ENCODE peak calls at places on chromosome 11, in six cellular contexts. One of them, this sample, is unnamed.

GRCh38 chr11:5600374-5600851 is 4.0 kb downstream of the TRIM6 start:
- DNase-seq in HFFc6: peak; percentile 25
- DNase-seq in stomach: peak; percentile 77
- DNase-seq in PC-3: peak; percentile 72
- DNase-seq in CD8-positive, alpha-beta T cell: peak; percentile 67
- DNase-seq in neural progenitor cell: peak; percentile 90
- DNase-seq in this sample: peak; percentile 81

GRCh38 chr11:104151404-104152204 is 12.3 kb downstream of the PDGFD start:
- DNase-seq in HFFc6: peak; percentile 13
- DNase-seq in stomach: no peak
- DNase-seq in PC-3: peak; percentile 48
- DNase-seq in CD8-positive, alpha-beta T cell: no peak
- DNase-seq in neural progenitor cell: no peak
- DNase-seq in this sample: peak; percentile 39

GRCh38 chr11:41413843-41414242 is 45.6 kb downstream of the LRRC4C start:
- DNase-seq in HFFc6: no peak
- DNase-seq in stomach: no peak
- DNase-seq in PC-3: no peak
- DNase-seq in CD8-positive, alpha-beta T cell: no peak
- DNase-seq in neural progenitor cell: no peak
- DNase-seq in this sample: no peak

GRCh38 chr11:64062185-64063039 is 26.7 kb downstream of the FLRT1 start:
- DNase-seq in HFFc6: no peak
- DNase-seq in stomach: no peak
- DNase-seq in PC-3: no peak
- DNase-seq in CD8-positive, alpha-beta T cell: no peak
- DNase-seq in neural progenitor cell: no peak
- DNase-seq in this sample: no peak

GRCh38 chr11:113174862-113175261 is 139.5 kb upstream of the TTC12 start:
- DNase-seq in HFFc6: no peak
- DNase-seq in stomach: no peak
- DNase-seq in PC-3: no peak
- DNase-seq in CD8-positive, alpha-beta T cell: no peak
- DNase-seq in neural progenitor cell: no peak
- DNase-seq in this sample: no peak

GRCh38 chr11:12746593-12747097 is 72.4 kb downstream of the TEAD1 start:
- DNase-seq in HFFc6: peak; percentile 53
- DNase-seq in stomach: no peak
- DNase-seq in PC-3: peak; percentile 14
- DNase-seq in CD8-positive, alpha-beta T cell: no peak
- DNase-seq in neural progenitor cell: peak; percentile 93
- DNase-seq in this sample: peak; percentile 82

GRCh38 chr11:94139421-94139820 is 10.8 kb downstream of the PANX1 start:
- DNase-seq in HFFc6: no peak
- DNase-seq in stomach: no peak
- DNase-seq in PC-3: no peak
- DNase-seq in CD8-positive, alpha-beta T cell: no peak
- DNase-seq in neural progenitor cell: peak; percentile 84
- DNase-seq in this sample: no peak

GRCh38 chr11:103109818-103110388 is 677 bp downstream of the DYNC2H1 start:
- DNase-seq in HFFc6: no peak
- DNase-seq in stomach: no peak
- DNase-seq in PC-3: no peak
- DNase-seq in CD8-positive, alpha-beta T cell: no peak
- DNase-seq in neural progenitor cell: peak; percentile 20
- DNase-seq in this sample: no peak

GRCh38 chr11:127843483-127844396 is 743.6 kb downstream of the ETS1 start:
- DNase-seq in HFFc6: peak; percentile 62
- DNase-seq in stomach: peak; percentile 67
- DNase-seq in PC-3: peak; percentile 82
- DNase-seq in CD8-positive, alpha-beta T cell: peak; percentile 58
- DNase-seq in neural progenitor cell: peak; percentile 92
- DNase-seq in this sample: peak; percentile 61

GRCh38 chr11:126007263-126007662 is 55.4 kb downstream of the CDON start:
- DNase-seq in HFFc6: peak; percentile 25
- DNase-seq in stomach: no peak
- DNase-seq in PC-3: peak; percentile 67
- DNase-seq in CD8-positive, alpha-beta T cell: no peak
- DNase-seq in neural progenitor cell: no peak
- DNase-seq in this sample: peak; percentile 68

GRCh38 chr11:14444441-14445189 is 55.0 kb downstream of the COPB1 start:
- DNase-seq in HFFc6: no peak
- DNase-seq in stomach: no peak
- DNase-seq in PC-3: no peak
- DNase-seq in CD8-positive, alpha-beta T cell: no peak
- DNase-seq in neural progenitor cell: no peak
- DNase-seq in this sample: no peak

GRCh38 chr11:7046474-7046873 is 26.2 kb downstream of the NLRP14 start:
- DNase-seq in HFFc6: peak; percentile 36
- DNase-seq in stomach: no peak
- DNase-seq in PC-3: no peak
- DNase-seq in CD8-positive, alpha-beta T cell: no peak
- DNase-seq in neural progenitor cell: no peak
- DNase-seq in this sample: peak; percentile 25

GRCh38 chr11:118908931-118909618 is 16.7 kb downstream of the BCL9L start:
- DNase-seq in HFFc6: peak; percentile 81
- DNase-seq in stomach: peak; percentile 72
- DNase-seq in PC-3: peak; percentile 76
- DNase-seq in CD8-positive, alpha-beta T cell: peak; percentile 54
- DNase-seq in neural progenitor cell: peak; percentile 88
- DNase-seq in this sample: no peak

GRCh38 chr11:105829084-105829483 is 193.0 kb downstream of the MSANTD4 start:
- DNase-seq in HFFc6: no peak
- DNase-seq in stomach: no peak
- DNase-seq in PC-3: no peak
- DNase-seq in CD8-positive, alpha-beta T cell: no peak
- DNase-seq in neural progenitor cell: no peak
- DNase-seq in this sample: no peak

GRCh38 chr11:59923813-59924212 is 14.4 kb upstream of the OOSP1 start:
- DNase-seq in HFFc6: no peak
- DNase-seq in stomach: no peak
- DNase-seq in PC-3: no peak
- DNase-seq in CD8-positive, alpha-beta T cell: no peak
- DNase-seq in neural progenitor cell: no peak
- DNase-seq in this sample: no peak

GRCh38 chr11:86938900-86939880 is 16.0 kb downstream of the FZD4 start:
- DNase-seq in HFFc6: peak; percentile 60
- DNase-seq in stomach: no peak
- DNase-seq in PC-3: peak; percentile 83
- DNase-seq in CD8-positive, alpha-beta T cell: no peak
- DNase-seq in neural progenitor cell: peak; percentile 58
- DNase-seq in this sample: peak; percentile 65

GRCh38 chr11:72431846-72432245 is 2.5 kb downstream of the CLPB start:
- DNase-seq in HFFc6: no peak
- DNase-seq in stomach: no peak
- DNase-seq in PC-3: no peak
- DNase-seq in CD8-positive, alpha-beta T cell: no peak
- DNase-seq in neural progenitor cell: no peak
- DNase-seq in this sample: no peak

GRCh38 chr11:12207384-12208150 is 97.2 kb downstream of the MICAL2 start:
- DNase-seq in HFFc6: peak; percentile 59
- DNase-seq in stomach: no peak
- DNase-seq in PC-3: peak; percentile 56
- DNase-seq in CD8-positive, alpha-beta T cell: no peak
- DNase-seq in neural progenitor cell: no peak
- DNase-seq in this sample: no peak

GRCh38 chr11:102367364-102367763 is 20.4 kb downstream of the BIRC2 start:
- DNase-seq in HFFc6: no peak
- DNase-seq in stomach: no peak
- DNase-seq in PC-3: peak; percentile 59
- DNase-seq in CD8-positive, alpha-beta T cell: no peak
- DNase-seq in neural progenitor cell: no peak
- DNase-seq in this sample: peak; percentile 19

GRCh38 chr11:27571151-27571840 is 64.7 kb upstream of the LIN7C start:
- DNase-seq in HFFc6: peak; percentile 55
- DNase-seq in stomach: no peak
- DNase-seq in PC-3: no peak
- DNase-seq in CD8-positive, alpha-beta T cell: no peak
- DNase-seq in neural progenitor cell: no peak
- DNase-seq in this sample: no peak

GRCh38 chr11:125123947-125124633 is 12.7 kb upstream of the TMEM218 start:
- DNase-seq in HFFc6: peak; percentile 17
- DNase-seq in stomach: peak; percentile 74
- DNase-seq in PC-3: peak; percentile 88
- DNase-seq in CD8-positive, alpha-beta T cell: no peak
- DNase-seq in neural progenitor cell: peak; percentile 54
- DNase-seq in this sample: peak; percentile 52

GRCh38 chr11:91966368-91966767 is 258.2 kb upstream of the FAT3 start:
- DNase-seq in HFFc6: no peak
- DNase-seq in stomach: no peak
- DNase-seq in PC-3: no peak
- DNase-seq in CD8-positive, alpha-beta T cell: no peak
- DNase-seq in neural progenitor cell: no peak
- DNase-seq in this sample: no peak

DNA sequence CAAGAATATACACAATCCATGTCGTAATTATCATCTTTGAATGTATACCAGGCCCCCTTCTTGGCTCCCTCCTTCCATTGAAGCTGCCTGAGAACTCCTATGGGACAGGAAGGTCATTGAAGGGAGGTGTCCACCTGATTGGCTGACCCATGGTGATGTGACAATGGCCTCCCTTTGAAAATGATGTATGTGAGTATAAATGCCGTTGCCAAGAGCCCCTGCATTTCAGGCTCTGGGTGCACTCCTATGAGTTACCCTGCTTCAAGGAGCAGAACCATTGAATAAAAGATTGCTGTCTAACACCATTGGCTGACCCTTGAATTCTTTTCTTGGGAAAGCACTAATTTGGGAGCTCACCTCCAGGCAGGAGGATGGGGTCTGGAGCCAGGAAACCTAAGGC is at the start of gene SPATA19:
- DNase-seq in HFFc6: no peak
- DNase-seq in stomach: no peak
- DNase-seq in PC-3: no peak
- DNase-seq in CD8-positive, alpha-beta T cell: no peak
- DNase-seq in neural progenitor cell: no peak
- DNase-seq in this sample: no peak
- TF ChIP-seq CTCF in HFFc6: no peak
- TF ChIP-seq CTCF in stomach: no peak
- TF ChIP-seq CTCF in PC-3: no peak
- TF ChIP-seq CTCF in CD8-positive, alpha-beta T cell: no peak
- TF ChIP-seq CTCF in neural progenitor cell: no peak
- TF ChIP-seq CTCF in this sample: no peak

GRCh38 chr11:1765871-1766718 is 2.4 kb upstream of the CTSD start:
- DNase-seq in HFFc6: no peak
- DNase-seq in stomach: no peak
- DNase-seq in PC-3: no peak
- DNase-seq in CD8-positive, alpha-beta T cell: no peak
- DNase-seq in neural progenitor cell: peak; percentile 45
- DNase-seq in this sample: no peak
- TF ChIP-seq CTCF in HFFc6: peak; percentile 46
- TF ChIP-seq CTCF in stomach: no peak
- TF ChIP-seq CTCF in PC-3: peak; percentile 13
- TF ChIP-seq CTCF in CD8-positive, alpha-beta T cell: no peak
- TF ChIP-seq CTCF in neural progenitor cell: peak; percentile 42
- TF ChIP-seq CTCF in this sample: peak; percentile 12

GRCh38 chr11:61545341-61545740 is 35.5 kb downstream of the SYT7 start:
- DNase-seq in HFFc6: no peak
- DNase-seq in stomach: no peak
- DNase-seq in PC-3: peak; percentile 33
- DNase-seq in CD8-positive, alpha-beta T cell: no peak
- DNase-seq in neural progenitor cell: no peak
- DNase-seq in this sample: no peak
- TF ChIP-seq CTCF in HFFc6: peak; percentile 67
- TF ChIP-seq CTCF in stomach: no peak
- TF ChIP-seq CTCF in PC-3: peak; percentile 82
- TF ChIP-seq CTCF in CD8-positive, alpha-beta T cell: no peak
- TF ChIP-seq CTCF in neural progenitor cell: peak; percentile 49
- TF ChIP-seq CTCF in this sample: peak; percentile 42

DNA sequence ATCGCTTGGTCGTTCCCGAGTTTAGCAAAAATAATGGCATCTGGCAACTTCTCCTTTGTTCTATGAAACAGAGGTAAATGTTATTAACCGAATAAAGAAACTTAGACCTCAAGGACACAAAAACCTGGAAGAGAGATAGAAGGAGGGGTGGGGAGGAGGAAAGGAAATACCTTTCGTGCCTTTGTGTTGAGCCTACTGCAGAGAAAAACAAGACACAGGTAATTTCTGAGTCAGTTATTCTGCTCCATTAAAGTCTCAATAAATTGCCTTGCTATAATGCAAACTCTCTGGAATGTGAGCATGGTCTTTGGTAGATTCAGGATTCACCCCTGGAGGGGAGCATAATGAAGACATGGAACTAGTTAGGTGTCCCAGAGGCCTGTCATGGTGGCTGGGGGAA is 72.4 kb upstream of the CADM1 start:
- DNase-seq in HFFc6: no peak
- DNase-seq in stomach: no peak
- DNase-seq in PC-3: no peak
- DNase-seq in CD8-positive, alpha-beta T cell: no peak
- DNase-seq in neural progenitor cell: no peak
- DNase-seq in this sample: peak; percentile 30
- TF ChIP-seq CTCF in HFFc6: no peak
- TF ChIP-seq CTCF in stomach: no peak
- TF ChIP-seq CTCF in PC-3: no peak
- TF ChIP-seq CTCF in CD8-positive, alpha-beta T cell: no peak
- TF ChIP-seq CTCF in neural progenitor cell: no peak
- TF ChIP-seq CTCF in this sample: no peak

GRCh38 chr11:36069576-36070214 is 125.8 kb downstream of the LDLRAD3 start:
- DNase-seq in HFFc6: no peak
- DNase-seq in stomach: no peak
- DNase-seq in PC-3: peak; percentile 28
- DNase-seq in CD8-positive, alpha-beta T cell: no peak
- DNase-seq in neural progenitor cell: peak; percentile 74
- DNase-seq in this sample: peak; percentile 30
- TF ChIP-seq CTCF in HFFc6: no peak
- TF ChIP-seq CTCF in stomach: no peak
- TF ChIP-seq CTCF in PC-3: peak; percentile 43
- TF ChIP-seq CTCF in CD8-positive, alpha-beta T cell: no peak
- TF ChIP-seq CTCF in neural progenitor cell: peak; percentile 67
- TF ChIP-seq CTCF in this sample: peak; percentile 32

DNA sequence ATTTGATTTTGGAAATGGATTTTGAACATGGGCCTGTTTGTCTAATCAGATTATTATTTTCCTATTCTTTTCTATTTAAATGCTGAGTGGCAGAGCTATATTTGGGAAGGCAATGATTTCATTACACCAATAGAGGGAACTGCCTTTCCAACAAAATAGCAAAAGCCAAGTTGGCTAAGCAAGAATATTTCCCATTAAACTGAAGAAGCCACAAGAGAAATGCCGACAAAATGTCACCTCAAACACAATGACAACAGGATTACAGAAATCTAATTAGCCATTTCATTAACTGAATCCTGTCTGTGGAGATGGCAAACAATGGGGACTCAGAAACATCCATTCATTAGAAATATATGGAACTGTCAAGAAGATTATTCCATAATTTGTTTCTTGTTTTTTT is 1593.1 kb upstream of the RAG2 start:
- DNase-seq in HFFc6: no peak
- DNase-seq in stomach: no peak
- DNase-seq in PC-3: peak; percentile 6
- DNase-seq in CD8-positive, alpha-beta T cell: no peak
- DNase-seq in neural progenitor cell: no peak
- DNase-seq in this sample: no peak
- TF ChIP-seq CTCF in HFFc6: no peak
- TF ChIP-seq CTCF in stomach: no peak
- TF ChIP-seq CTCF in PC-3: peak; percentile 19
- TF ChIP-seq CTCF in CD8-positive, alpha-beta T cell: no peak
- TF ChIP-seq CTCF in neural progenitor cell: no peak
- TF ChIP-seq CTCF in this sample: no peak